ENCODE peak calls at places on chromosome 9, in nine cellular contexts. W, V, A, J, F, X, K, S and O are unnamed samples.

GRCh38 chr9:97388721-97389238 is 23.1 kb upstream of the TDRD7 start:
- DNase-seq in W (no peak), V (no peak), A (peak), J (no peak), F (no peak), X (no peak), K (no peak), S (no peak), O (no peak)

GRCh38 chr9:131095666-131096489 is 453 bp upstream of the AIF1L start:
- DNase-seq in W (peak), V (peak), A (no peak), J (peak), F (no peak), X (no peak), K (no peak), S (peak), O (peak)

GRCh38 chr9:87587864-87588263 is 90.2 kb downstream of the DAPK1 start:
- DNase-seq in W (no peak), V (no peak), A (no peak), J (no peak), F (no peak), X (no peak), K (no peak), S (no peak), O (no peak)

GRCh38 chr9:101409079-101409477 is 10.4 kb downstream of the ZNF189 start:
- DNase-seq in W (no peak), V (no peak), A (no peak), J (no peak), F (no peak), X (no peak), K (no peak), S (no peak), O (no peak)

GRCh38 chr9:13351768-13352386 is 72.4 kb upstream of the MPDZ start:
- DNase-seq in W (peak), V (no peak), A (no peak), J (peak), F (no peak), X (no peak), K (peak), S (no peak), O (no peak)

GRCh38 chr9:127912882-127913281 is 4.0 kb downstream of the ST6GALNAC4 start:
- DNase-seq in W (no peak), V (no peak), A (no peak), J (no peak), F (no peak), X (no peak), K (no peak), S (no peak), O (peak)

GRCh38 chr9:113654605-113655193 is 191.2 kb downstream of the RGS3 start:
- DNase-seq in W (no peak), V (no peak), A (no peak), J (no peak), F (no peak), X (peak), K (no peak), S (no peak), O (peak)

GRCh38 chr9:125444956-125445506 is 183.4 kb downstream of the GAPVD1 start:
- DNase-seq in W (no peak), V (no peak), A (no peak), J (no peak), F (no peak), X (no peak), K (no peak), S (no peak), O (no peak)

GRCh38 chr9:97923529-97924108 is 1.3 kb upstream of the TRMO start:
- DNase-seq in W (peak), V (peak), A (peak), J (peak), F (peak), X (peak), K (peak), S (peak), O (peak)

GRCh38 chr9:79028101-79028500 is 543.7 kb upstream of the TLE4 start:
- DNase-seq in W (no peak), V (no peak), A (no peak), J (no peak), F (no peak), X (no peak), K (peak), S (no peak), O (no peak)

GRCh38 chr9:98538203-98538602 is 170.5 kb downstream of the GABBR2 start:
- DNase-seq in W (no peak), V (no peak), A (no peak), J (no peak), F (no peak), X (no peak), K (no peak), S (no peak), O (no peak)

GRCh38 chr9:71663216-71663615 is 105.1 kb downstream of the CEMIP2 start:
- DNase-seq in W (no peak), V (no peak), A (no peak), J (no peak), F (no peak), X (no peak), K (no peak), S (peak), O (no peak)

GRCh38 chr9:18396102-18396728 is 77.7 kb upstream of the ADAMTSL1 start:
- DNase-seq in W (no peak), V (peak), A (no peak), J (peak), F (no peak), X (no peak), K (no peak), S (no peak), O (no peak)

GRCh38 chr9:2227468-2227867 is 212.3 kb downstream of the SMARCA2 start:
- DNase-seq in W (no peak), V (no peak), A (no peak), J (no peak), F (no peak), X (peak), K (peak), S (no peak), O (no peak)

GRCh38 chr9:137168907-137169763 is 716 bp downstream of the LRRC26 start:
- DNase-seq in W (peak), V (peak), A (no peak), J (peak), F (no peak), X (no peak), K (peak), S (peak), O (no peak)

GRCh38 chr9:19876569-19877316 is 87.9 kb upstream of the SLC24A2 start:
- DNase-seq in W (no peak), V (no peak), A (no peak), J (no peak), F (no peak), X (no peak), K (no peak), S (no peak), O (no peak)

GRCh38 chr9:70021026-70021571 is 22.5 kb upstream of the MAMDC2 start:
- DNase-seq in W (no peak), V (no peak), A (no peak), J (no peak), F (no peak), X (no peak), K (peak), S (no peak), O (no peak)

GRCh38 chr9:4299006-4299795 is 667 bp downstream of the GLIS3 start:
- DNase-seq in W (no peak), V (peak), A (no peak), J (no peak), F (peak), X (peak), K (peak), S (peak), O (peak)

GRCh38 chr9:93466416-93467061 is 13.2 kb upstream of the FAM120AOS start:
- DNase-seq in W (no peak), V (no peak), A (no peak), J (no peak), F (no peak), X (no peak), K (no peak), S (peak), O (no peak)

GRCh38 chr9:133406480-133407307 is 11.1 kb downstream of the REXO4 start:
- DNase-seq in W (peak), V (peak), A (peak), J (peak), F (peak), X (peak), K (peak), S (peak), O (peak)

GRCh38 chr9:7405924-7406604 is 393.5 kb downstream of the DMAC1 start:
- DNase-seq in W (no peak), V (no peak), A (no peak), J (no peak), F (no peak), X (no peak), K (no peak), S (no peak), O (no peak)

GRCh38 chr9:33677961-33678360 is 117.4 kb upstream of the PRSS3 start:
- DNase-seq in W (no peak), V (no peak), A (no peak), J (no peak), F (no peak), X (no peak), K (no peak), S (no peak), O (no peak)

GRCh38 chr9:125495137-125496119 is 211.6 kb downstream of the MAPKAP1 start:
- DNase-seq in W (no peak), V (no peak), A (no peak), J (no peak), F (no peak), X (no peak), K (no peak), S (peak), O (no peak)

GRCh38 chr9:135468866-135469521 is 10.6 kb upstream of the PPP1R26 start:
- DNase-seq in W (no peak), V (peak), A (peak), J (no peak), F (no peak), X (no peak), K (peak), S (peak), O (no peak)

GRCh38 chr9:33125871-33126822 is 41.0 kb downstream of the B4GALT1 start:
- DNase-seq in W (no peak), V (peak), A (no peak), J (no peak), F (no peak), X (no peak), K (no peak), S (peak), O (no peak)

GRCh38 chr9:21525174-21525573 is 43.1 kb upstream of the IFNE start:
- DNase-seq in W (no peak), V (no peak), A (no peak), J (no peak), F (no peak), X (no peak), K (no peak), S (no peak), O (no peak)

GRCh38 chr9:1732670-1733069 is 282.5 kb upstream of the SMARCA2 start:
- DNase-seq in W (no peak), V (no peak), A (no peak), J (no peak), F (no peak), X (no peak), K (no peak), S (no peak), O (no peak)

GRCh38 chr9:6632516-6633328 is 12.8 kb downstream of the GLDC start:
- DNase-seq in W (no peak), V (peak), A (no peak), J (no peak), F (no peak), X (no peak), K (no peak), S (peak), O (no peak)

GRCh38 chr9:71071633-71072032 is 49.8 kb downstream of the TRPM3 start:
- DNase-seq in W (no peak), V (no peak), A (no peak), J (no peak), F (no peak), X (no peak), K (no peak), S (no peak), O (no peak)

GRCh38 chr9:95188459-95188858 is 129.1 kb downstream of the FANCC start:
- DNase-seq in W (no peak), V (no peak), A (no peak), J (no peak), F (no peak), X (no peak), K (no peak), S (no peak), O (no peak)

GRCh38 chr9:27369591-27369990 is 72.6 kb upstream of the EQTN start:
- DNase-seq in W (no peak), V (no peak), A (no peak), J (no peak), F (no peak), X (no peak), K (no peak), S (peak), O (no peak)

GRCh38 chr9:138053321-138053868 is 175.8 kb downstream of the CACNA1B start:
- DNase-seq in W (no peak), V (no peak), A (no peak), J (no peak), F (peak), X (no peak), K (no peak), S (no peak), O (no peak)

GRCh38 chr9:109002141-109002540 is 11.2 kb downstream of the CTNNAL1 start:
- DNase-seq in W (no peak), V (no peak), A (no peak), J (no peak), F (no peak), X (no peak), K (no peak), S (no peak), O (no peak)

GRCh38 chr9:73200694-73201432 is 49.2 kb downstream of the ANXA1 start:
- DNase-seq in W (peak), V (peak), A (no peak), J (peak), F (no peak), X (no peak), K (no peak), S (no peak), O (no peak)

GRCh38 chr9:534886-535285 is 306.6 kb upstream of the DMRT1 start:
- DNase-seq in W (peak), V (no peak), A (no peak), J (no peak), F (peak), X (no peak), K (no peak), S (no peak), O (no peak)

GRCh38 chr9:130268521-130269131 is 3.1 kb downstream of the HMCN2 start:
- DNase-seq in W (no peak), V (no peak), A (no peak), J (peak), F (no peak), X (no peak), K (no peak), S (peak), O (no peak)

GRCh38 chr9:132797861-132798659 is 80.0 kb downstream of the AK8 start:
- DNase-seq in W (no peak), V (no peak), A (no peak), J (no peak), F (no peak), X (no peak), K (peak), S (no peak), O (no peak)